ENCODE peak calls at places on chromosome 4, in six cellular contexts. D is fibroblast of lung, F is SK-N-SH, S is epithelial cell of esophagus, W is astrocyte of the spinal cord, L is mammary epithelial cell. V is an unnamed sample.

GRCh38 chr4:3365326-3365725 is 72.5 kb downstream of the RGS12 start:
- DNase-seq in D (no peak), F (no peak), S (no peak), W (no peak), L (no peak), V (peak; percentile 67)

GRCh38 chr4:159577241-159577640 is 474.4 kb downstream of the RAPGEF2 start:
- DNase-seq in D (no peak), F (no peak), S (no peak), W (no peak), L (no peak), V (no peak)

GRCh38 chr4:22532117-22532516 is 16.3 kb upstream of the ADGRA3 start:
- DNase-seq in D (no peak), F (no peak), S (no peak), W (no peak), L (no peak), V (no peak)

GRCh38 chr4:34091451-34091850 is 2152.9 kb downstream of the ARAP2 start:
- DNase-seq in D (no peak), F (no peak), S (no peak), W (no peak), L (no peak), V (no peak)

GRCh38 chr4:160136021-160136420 is 1033.1 kb downstream of the RAPGEF2 start:
- DNase-seq in D (no peak), F (no peak), S (peak; percentile 85), W (peak; percentile 8), L (peak; percentile 77), V (no peak)

GRCh38 chr4:87079967-87080366 is 140.5 kb downstream of the KLHL8 start:
- DNase-seq in D (no peak), F (no peak), S (no peak), W (no peak), L (no peak), V (no peak)

GRCh38 chr4:138627096-138627495 is 384.9 kb upstream of the SLC7A11 start:
- DNase-seq in D (peak; percentile 39), F (no peak), S (peak; percentile 63), W (no peak), L (peak; percentile 16), V (no peak)

GRCh38 chr4:103046416-103047290 is 27.1 kb upstream of the SLC9B1 start:
- DNase-seq in D (peak; percentile 30), F (peak; percentile 34), S (peak; percentile 62), W (peak; percentile 44), L (peak; percentile 10), V (no peak)

GRCh38 chr4:146548443-146548842 is 26.7 kb upstream of the SLC10A7 start:
- DNase-seq in D (no peak), F (no peak), S (no peak), W (no peak), L (no peak), V (no peak)

GRCh38 chr4:81116571-81116970 is 86.1 kb downstream of the BMP3 start:
- DNase-seq in D (peak; percentile 8), F (no peak), S (peak; percentile 39), W (no peak), L (peak; percentile 81), V (no peak)

GRCh38 chr4:153450545-153450917 is 15.6 kb upstream of the TMEM131L start:
- DNase-seq in D (no peak), F (no peak), S (no peak), W (no peak), L (no peak), V (no peak)

GRCh38 chr4:169337510-169337909 is 66.8 kb upstream of the SH3RF1 start:
- DNase-seq in D (peak; percentile 99), F (no peak), S (peak; percentile 85), W (peak; percentile 92), L (peak; percentile 81), V (no peak)

GRCh38 chr4:70269674-70270073 is 27.3 kb downstream of the CSN3 start:
- DNase-seq in D (no peak), F (peak; percentile 2), S (peak; percentile 21), W (no peak), L (peak; percentile 0), V (no peak)

GRCh38 chr4:132396636-132397035 is 752.5 kb upstream of the PCDH10 start:
- DNase-seq in D (peak; percentile 73), F (no peak), S (no peak), W (peak; percentile 46), L (no peak), V (no peak)

DNA sequence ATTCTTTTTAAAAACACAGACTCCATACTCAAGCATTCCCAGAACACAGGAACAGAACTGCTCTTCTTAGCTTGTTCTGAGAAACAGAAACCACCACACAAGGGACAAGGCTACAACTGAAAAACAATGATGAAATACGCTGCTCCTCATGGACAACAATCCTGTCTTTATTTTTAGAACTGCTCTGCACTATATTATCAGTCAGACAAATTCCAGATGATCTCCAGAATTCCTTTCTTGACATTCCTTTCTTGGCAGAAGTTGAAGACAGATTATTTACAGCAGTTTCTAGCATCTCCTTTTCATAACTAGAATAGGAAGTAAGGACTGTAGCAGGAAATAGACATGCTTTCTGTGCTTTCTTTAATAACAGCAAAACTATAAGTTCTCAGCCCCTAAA is 36.1 kb downstream of the ANTXR2 start:
- DNase-seq in D (peak; percentile 79), F (no peak), S (no peak), W (peak; percentile 66), L (no peak), V (no peak)
- H3K4me3 ChIP-seq in D (no peak overlapping the region), F (no peak overlapping the region), S (no peak overlapping the region), W (no peak overlapping the region), L (no peak overlapping the region), V (no peak overlapping the region)

DNA sequence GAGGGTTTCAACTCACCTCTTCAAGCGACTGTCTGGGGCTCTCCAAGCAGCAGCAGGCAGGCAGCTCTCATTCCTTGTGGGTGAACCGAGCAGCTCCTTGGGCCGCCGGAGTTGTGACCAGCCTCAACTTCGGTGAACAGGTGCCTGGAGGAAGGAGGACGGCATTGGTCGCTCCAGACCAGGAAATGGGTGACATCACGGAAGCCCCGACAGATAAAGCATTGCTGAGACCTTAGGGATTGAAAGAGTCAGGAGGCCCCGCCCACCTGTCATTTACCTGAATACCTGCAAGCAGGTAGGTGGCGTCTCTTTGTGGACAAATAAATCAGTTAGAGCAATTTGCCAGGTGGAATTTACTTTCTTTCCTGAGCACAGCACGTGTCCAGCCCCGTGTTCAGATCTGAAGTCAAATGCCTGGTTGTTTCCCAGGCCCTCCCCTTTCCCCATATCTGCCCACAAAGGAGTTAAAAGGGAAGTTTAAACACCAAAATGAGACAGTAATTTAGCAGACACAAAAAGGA is at the start of gene LNX1:
- DNase-seq in D (no peak), F (no peak), S (peak; percentile 83), W (no peak), L (no peak), V (no peak)
- H3K4me3 ChIP-seq in D (no peak within 1 kb of the TSS), F (no peak within 1 kb of the TSS), S (peak within 1 kb of the TSS; percentile 48), W (no peak within 1 kb of the TSS), L (no peak within 1 kb of the TSS), V (no peak within 1 kb of the TSS)

GRCh38 chr4:54439831-54440243 is 210.7 kb downstream of the PDGFRA start:
- DNase-seq in D (peak; percentile 58), F (peak; percentile 65), S (peak; percentile 34), W (peak; percentile 49), L (peak; percentile 47), V (no peak)
- H3K4me3 ChIP-seq in D (peak overlapping the region; percentile 14), F (peak overlapping the region; percentile 25), S (no peak overlapping the region), W (no peak overlapping the region), L (no peak overlapping the region), V (no peak overlapping the region)

GRCh38 chr4:182837831-182838230 is 79.4 kb downstream of the DCTD start:
- DNase-seq in D (no peak), F (no peak), S (no peak), W (no peak), L (no peak), V (no peak)
- H3K4me3 ChIP-seq in D (no peak overlapping the region), F (no peak overlapping the region), S (no peak overlapping the region), W (no peak overlapping the region), L (no peak overlapping the region), V (no peak overlapping the region)

V was measured in vagina.